ENCODE peak calls at places on chromosomes 11 and 22, in seven cellular contexts. U is endothelial cell of umbilical vein, E is kidney tubule cell, A is HTR-8/SVneo, J is LHCN-M2, M is Caco-2, W is NAMALWA. F is an unnamed sample.

GRCh38 chr11:78149646-78150045 is 10.2 kb upstream of the ALG8 start:
- DNase-seq in U (peak), E (no peak), A (no peak), J (peak), M (peak), W (no peak), F (no peak)

GRCh38 chr22:45885941-45886395 is 91.0 kb downstream of the WNT7B start:
- DNase-seq in U (no peak), E (no peak), A (no peak), J (no peak), M (no peak), W (no peak), F (no peak)

GRCh38 chr22:37028692-37029674 is 9.4 kb downstream of the MPST start:
- DNase-seq in U (no peak), E (no peak), A (no peak), J (no peak), M (no peak), W (no peak), F (no peak)

GRCh38 chr11:21426931-21427330 is 757.5 kb downstream of the NELL1 start:
- DNase-seq in U (no peak), E (no peak), A (no peak), J (no peak), M (no peak), W (no peak), F (no peak)

GRCh38 chr11:98630736-98631135 is 390.0 kb upstream of the CNTN5 start:
- DNase-seq in U (no peak), E (no peak), A (no peak), J (no peak), M (no peak), W (no peak), F (no peak)

GRCh38 chr11:91947215-91947614 is 277.4 kb upstream of the FAT3 start:
- DNase-seq in U (peak), E (peak), A (peak), J (no peak), M (no peak), W (no peak), F (no peak)

GRCh38 chr11:43941257-43941879 is 1.1 kb upstream of the C11orf96 start:
- DNase-seq in U (no peak), E (no peak), A (no peak), J (no peak), M (no peak), W (no peak), F (no peak)

GRCh38 chr22:21635771-21636510 is 3.4 kb downstream of the CCDC116 start:
- DNase-seq in U (no peak), E (no peak), A (no peak), J (no peak), M (no peak), W (no peak), F (no peak)

GRCh38 chr22:45202333-45203149 is 38.2 kb downstream of the KIAA0930 start:
- DNase-seq in U (no peak), E (no peak), A (no peak), J (no peak), M (no peak), W (no peak), F (no peak)

F was measured in KG1.